ENCODE peak calls at places on chromosomes 2 and 18, in ten cellular contexts. B is activated T-cell treated with anti-CD3 and anti-CD28 coated beads, Interleukin-2, amount 50 U/mL, for 72 hours; M is activated effector memory CD4-positive, alpha-beta T cell treated with anti-CD3 and anti-CD28 coated beads, Interleukin-2, amount 50 U/mL, for 16 hours; X is GM23338; Z is pons; L is GM13976; Q is A549; C is small intestine; D is stimulated activated naive B cell treated with anti-CD40 and anti-IgM and Interleukin-4, amounts not matched to agents 10 μg/mL and 1 μg/mL and 100 μg/mL, for 72 hours; W is neural crest cell. H is an unnamed sample.

GRCh38 chr18:79136742-79137141 is 67.5 kb downstream of the ATP9B start:
- DNase-seq in Q (no peak), L (no peak), D (no peak), X (peak; percentile 29), W (no peak), Z (no peak), M (no peak), B (no peak), C (no peak), H (no peak)

GRCh38 chr18:5196253-5197031 is 615 bp downstream of the AKAIN1 start:
- DNase-seq in W (peak; percentile 1), Q (no peak), B (no peak), D (no peak), M (no peak), L (peak; percentile 19), C (no peak), Z (no peak), X (peak; percentile 74), H (no peak)

GRCh38 chr2:238700122-238700457 is 147.8 kb upstream of the TWIST2 start:
- DNase-seq in W (no peak), B (no peak), Q (no peak), D (no peak), Z (no peak), C (no peak), M (no peak), L (no peak), X (no peak), H (no peak)

GRCh38 chr2:127083819-127084503 is 23.0 kb downstream of the BIN1 start:
- DNase-seq in B (no peak), C (peak; percentile 32), X (no peak), D (no peak), Q (no peak), M (no peak), L (no peak), Z (peak; percentile 81), W (no peak), H (no peak)

GRCh38 chr2:68196120-68196716 is 38.5 kb downstream of the PNO1 start:
- DNase-seq in C (peak; percentile 61), L (no peak), M (peak; percentile 72), X (peak; percentile 55), B (peak; percentile 29), Z (peak; percentile 47), D (no peak), W (no peak), Q (no peak), H (no peak)

GRCh38 chr2:50746526-50746925 is 285.4 kb downstream of the NRXN1 start:
- DNase-seq in W (peak; percentile 36), L (no peak), B (no peak), Q (no peak), X (peak; percentile 67), C (peak; percentile 38), Z (no peak), D (no peak), M (no peak), H (peak; percentile 18)

GRCh38 chr18:26981373-26982082 is 116.0 kb upstream of the AQP4 start:
- DNase-seq in Z (peak; percentile 34), M (no peak), C (no peak), D (no peak), W (peak; percentile 20), L (no peak), Q (no peak), B (no peak), X (no peak), H (no peak)

GRCh38 chr18:53755914-53756606 is 468.4 kb downstream of the MBD2 start:
- DNase-seq in Z (no peak), C (no peak), B (no peak), L (no peak), X (no peak), M (no peak), W (no peak), Q (no peak), D (no peak), H (no peak)

GRCh38 chr2:181857471-181857870 is 34.1 kb upstream of the ITPRID2 start:
- DNase-seq in X (no peak), B (no peak), C (no peak), Q (no peak), D (no peak), Z (no peak), M (no peak), L (no peak), W (no peak), H (no peak)

GRCh38 chr2:43059183-43059897 is 167.1 kb downstream of the ZFP36L2 start:
- DNase-seq in Q (no peak), M (peak; percentile 78), L (no peak), C (peak; percentile 29), Z (peak; percentile 95), W (no peak), B (peak; percentile 81), X (no peak), D (peak; percentile 24), H (no peak)

GRCh38 chr2:71530246-71530986 is 77.1 kb downstream of the DYSF start:
- DNase-seq in Z (peak; percentile 39), B (peak; percentile 22), C (peak; percentile 42), W (peak; percentile 52), M (peak; percentile 51), X (peak; percentile 82), D (no peak), L (peak; percentile 75), Q (peak; percentile 83), H (peak; percentile 44)

GRCh38 chr2:26086155-26086634 is 52.3 kb downstream of the RAB10 start:
- DNase-seq in D (no peak), Q (no peak), Z (no peak), L (no peak), W (no peak), C (no peak), X (no peak), M (peak; percentile 66), B (peak; percentile 11), H (peak; percentile 34)

GRCh38 chr2:100886054-100886453 is 66.1 kb downstream of the NPAS2 start:
- DNase-seq in C (no peak), L (no peak), D (no peak), M (no peak), B (no peak), X (peak; percentile 35), Q (no peak), Z (no peak), W (no peak), H (no peak)

GRCh38 chr2:203718087-203718486 is 11.6 kb downstream of the CD28 start:
- DNase-seq in D (no peak), X (no peak), B (peak; percentile 79), C (peak; percentile 35), M (peak; percentile 82), L (no peak), W (no peak), Q (no peak), Z (peak; percentile 4), H (peak; percentile 76)

GRCh38 chr2:236840215-236840614 is 245.5 kb upstream of the COPS8 start:
- DNase-seq in C (no peak), X (no peak), W (no peak), B (no peak), D (no peak), Q (no peak), Z (no peak), L (no peak), M (no peak), H (no peak)

GRCh38 chr18:28890796-28891195 is 713.9 kb upstream of the CDH2 start:
- DNase-seq in Q (no peak), C (no peak), Z (no peak), B (no peak), D (no peak), L (no peak), W (no peak), M (no peak), X (no peak), H (no peak)

GRCh38 chr2:239724851-239725550 is 300.1 kb downstream of the NDUFA10 start:
- DNase-seq in Z (no peak), Q (no peak), X (no peak), C (no peak), L (no peak), B (no peak), W (no peak), M (peak; percentile 31), D (no peak), H (no peak)

GRCh38 chr18:995641-996040 is 91.0 kb downstream of the ADCYAP1 start:
- DNase-seq in Q (no peak), W (no peak), D (no peak), C (no peak), X (no peak), L (no peak), B (no peak), Z (no peak), M (no peak), H (peak; percentile 82)

GRCh38 chr2:23492941-23493340 is 108.0 kb downstream of the KLHL29 start:
- DNase-seq in Z (no peak), L (no peak), W (no peak), B (no peak), Q (no peak), C (no peak), X (no peak), D (no peak), M (no peak), H (no peak)

GRCh38 chr18:13584826-13585225 is 141.5 kb downstream of the FAM210A start:
- DNase-seq in C (no peak), D (no peak), B (no peak), W (no peak), Z (peak; percentile 17), X (no peak), M (no peak), Q (no peak), L (no peak), H (no peak)

H was measured in glomerular endothelial cell.